ENCODE peak calls at places on chromosomes 16 and 17, in nine cellular contexts. Z is GM23338, B is SK-N-SH, T is GM12878, D is Panc1, P is HCT116, S is HL-60, X is K562, M is HepG2. I is an unnamed sample.

GRCh38 chr16:50954469-50954868 is 196.6 kb downstream of the SALL1 start:
- DNase-seq in P (no peak), S (no peak), B (no peak), T (no peak), Z (no peak), M (no peak), X (no peak), D (no peak), I (no peak)

GRCh38 chr17:41812176-41813038 is at the start of gene FKBP10:
- DNase-seq in D (peak; percentile 51), P (peak; percentile 54), T (no peak), Z (peak; percentile 96), S (peak; percentile 3), X (no peak), M (peak; percentile 90), B (peak; percentile 97), I (peak; percentile 88)

GRCh38 chr17:38911081-38911730 is 14.2 kb upstream of the LASP1NB start:
- DNase-seq in S (no peak), Z (no peak), P (no peak), B (no peak), T (no peak), D (no peak), X (peak; percentile 5), M (no peak), I (no peak)

GRCh38 chr17:39130205-39130604 is 21.2 kb downstream of the PLXDC1 start:
- DNase-seq in P (no peak), S (no peak), Z (no peak), T (no peak), D (no peak), X (no peak), M (no peak), B (no peak), I (no peak)

GRCh38 chr16:88359008-88359407 is 23.8 kb upstream of the ZNF469 start:
- DNase-seq in P (no peak), Z (no peak), X (no peak), B (peak; percentile 22), T (no peak), M (no peak), S (no peak), D (no peak), I (no peak)

GRCh38 chr17:38877130-38877851 is 7.4 kb downstream of the LASP1 start:
- DNase-seq in Z (peak; percentile 59), P (no peak), T (no peak), B (no peak), M (no peak), S (peak; percentile 64), D (no peak), X (no peak), I (no peak)

GRCh38 chr16:77823067-77823466 is 34.7 kb downstream of the VAT1L start:
- DNase-seq in S (no peak), X (no peak), T (no peak), Z (no peak), P (no peak), M (no peak), D (no peak), B (no peak), I (no peak)

GRCh38 chr16:4612474-4612931 is 2.2 kb downstream of the UBALD1 start:
- DNase-seq in M (no peak), B (peak; percentile 63), S (no peak), P (no peak), T (no peak), X (no peak), D (no peak), Z (peak; percentile 86), I (peak; percentile 38)

GRCh38 chr16:31105677-31106213 is 2.4 kb upstream of the BCKDK start:
- DNase-seq in T (no peak), X (peak; percentile 87), B (peak; percentile 96), D (no peak), Z (peak; percentile 85), P (no peak), S (peak; percentile 84), M (peak; percentile 79), I (peak; percentile 69)

GRCh38 chr17:19705771-19706770 is 10.3 kb downstream of the SLC47A2 start:
- DNase-seq in T (no peak), X (peak; percentile 1), B (no peak), S (no peak), P (no peak), Z (no peak), M (peak; percentile 45), D (no peak), I (no peak)

GRCh38 chr16:3908951-3909437 is 28.5 kb upstream of the CREBBP start:
- DNase-seq in X (no peak), T (no peak), Z (peak; percentile 16), B (no peak), P (no peak), M (peak; percentile 66), S (no peak), D (no peak), I (no peak)

GRCh38 chr16:89401641-89402445 is 88.5 kb downstream of the ANKRD11 start:
- DNase-seq in P (no peak), Z (no peak), X (no peak), T (no peak), B (peak; percentile 82), D (no peak), S (no peak), M (no peak), I (no peak)

GRCh38 chr16:85995591-85996461 is 96.9 kb downstream of the IRF8 start:
- DNase-seq in M (no peak), D (no peak), S (no peak), T (peak; percentile 74), B (no peak), X (no peak), P (no peak), Z (no peak), I (no peak)

GRCh38 chr17:1010586-1010985 is 13.7 kb downstream of the TIMM22 start:
- DNase-seq in X (peak; percentile 49), S (no peak), D (no peak), M (no peak), B (no peak), P (no peak), Z (no peak), T (no peak), I (no peak)

GRCh38 chr16:74468807-74469511 is 47.7 kb upstream of the CLEC18B start:
- DNase-seq in S (no peak), M (peak; percentile 14), X (no peak), T (no peak), D (no peak), Z (no peak), P (no peak), B (no peak), I (no peak)

GRCh38 chr16:84739349-84740124 is 39.7 kb downstream of the USP10 start:
- DNase-seq in X (no peak), S (no peak), M (peak; percentile 69), T (no peak), P (no peak), B (no peak), Z (no peak), D (no peak), I (no peak)

GRCh38 chr17:4049546-4049945 is 85.3 kb upstream of the ATP2A3 start:
- DNase-seq in B (no peak), Z (no peak), M (no peak), X (no peak), T (no peak), P (no peak), D (no peak), S (no peak), I (no peak)
- TF ChIP-seq REST in B (peak; percentile 86), Z (peak; percentile 63), M (peak; percentile 30), X (no peak), T (peak; percentile 42), P (peak; percentile 34), D (peak; percentile 80), S (peak; percentile 76), I (peak; percentile 62)

GRCh38 chr16:12601290-12601900 is 202.3 kb downstream of the CPPED1 start:
- DNase-seq in P (no peak), M (no peak), S (no peak), Z (no peak), D (no peak), B (no peak), X (no peak), T (no peak), I (no peak)
- TF ChIP-seq REST in P (no peak), M (no peak), S (no peak), Z (no peak), D (no peak), B (no peak), X (no peak), T (no peak), I (no peak)

GRCh38 chr16:72558501-72558900 is 386.5 kb upstream of the PMFBP1 start:
- DNase-seq in D (no peak), P (no peak), Z (no peak), M (no peak), B (no peak), X (no peak), T (no peak), S (no peak), I (no peak)

GRCh38 chr16:72552675-72553074 is 380.7 kb upstream of the PMFBP1 start:
- DNase-seq in S (no peak), M (no peak), Z (no peak), D (no peak), P (no peak), X (no peak), B (no peak), T (no peak), I (no peak)

GRCh38 chr16:72549878-72550277 is 377.9 kb upstream of the PMFBP1 start:
- DNase-seq in D (no peak), X (no peak), M (no peak), S (no peak), B (no peak), P (no peak), T (no peak), Z (no peak), I (no peak)

GRCh38 chr16:72551649-72552048 is 379.7 kb upstream of the PMFBP1 start:
- DNase-seq in S (no peak), M (no peak), T (no peak), P (no peak), Z (no peak), X (no peak), B (no peak), D (no peak), I (no peak)

GRCh38 chr16:72554935-72555334 is 383.0 kb upstream of the PMFBP1 start:
- DNase-seq in M (no peak), X (no peak), Z (no peak), S (no peak), B (no peak), D (no peak), P (peak; percentile 4), T (no peak), I (no peak)
- TF ChIP-seq REST in M (no peak), X (no peak), Z (no peak), S (no peak), B (no peak), D (no peak), P (no peak), T (no peak), I (no peak)

DNA sequence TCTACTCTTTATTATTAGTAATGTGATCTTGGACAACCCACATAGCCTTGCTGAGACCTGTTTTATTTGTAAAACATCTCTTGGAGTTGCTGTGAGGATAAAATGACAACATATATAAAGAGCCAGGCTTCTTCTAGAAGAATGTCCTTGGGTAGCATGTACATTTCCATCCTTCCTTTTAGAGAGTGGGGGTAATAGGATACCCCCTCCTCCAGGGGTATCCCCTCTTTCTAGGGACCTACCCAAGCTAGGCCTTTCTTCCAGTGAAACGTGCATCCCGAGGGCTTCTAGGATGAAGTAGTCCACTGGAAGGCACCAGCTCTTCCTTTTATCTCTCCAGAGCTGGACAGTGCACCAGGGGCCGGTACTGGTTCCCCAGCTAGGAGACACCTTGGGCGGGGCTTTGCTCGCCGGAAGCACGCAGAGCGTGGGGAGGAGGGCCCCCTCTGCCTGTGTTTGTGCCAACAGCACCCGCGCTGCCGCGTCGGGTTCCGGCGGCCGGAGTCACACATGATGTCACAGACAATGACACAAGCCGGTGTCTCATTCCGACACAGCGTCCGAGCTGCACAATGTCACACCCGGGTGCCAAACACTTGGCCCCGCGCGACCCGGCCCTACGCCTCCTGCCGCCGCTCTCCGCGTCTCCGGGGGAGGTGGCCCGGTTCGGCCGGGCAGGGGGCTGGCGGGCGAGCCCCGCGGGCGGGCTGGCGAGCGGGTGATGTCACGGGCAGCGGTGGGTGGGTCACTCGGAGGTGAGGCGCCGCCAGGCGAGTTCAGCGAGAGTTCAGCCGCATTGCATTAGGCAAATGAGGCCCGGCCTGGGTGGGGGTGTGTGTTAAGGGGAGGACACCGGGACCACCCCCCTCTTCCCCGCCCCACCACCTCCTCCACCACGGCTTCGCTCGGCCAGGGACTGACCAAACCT is 23.4 kb downstream of the GJD3 start:
- DNase-seq in P (peak; percentile 79), B (peak; percentile 88), S (peak; percentile 85), D (peak; percentile 33), M (peak; percentile 83), T (no peak), Z (peak; percentile 91), X (peak; percentile 76), I (peak; percentile 93)
- TF ChIP-seq REST in P (no peak), B (peak; percentile 70), S (no peak), D (no peak), M (no peak), T (no peak), Z (no peak), X (no peak), I (peak; percentile 33)